ENCODE peak calls at places on chromosome 20, in seven cellular contexts. Z is natural killer cell; V is NCI-H1436; T is mesendoderm; R is foreskin keratinocyte; O is naive thymus-derived CD4-positive, alpha-beta T cell; A is coronary artery. U is an unnamed sample.

GRCh38 chr20:15917333-15917732 is 655.9 kb downstream of the KIF16B start:
- DNase-seq in V (no peak), Z (no peak), T (no peak), A (no peak), R (peak; percentile 20), O (no peak), U (no peak)

GRCh38 chr20:57656821-57657536 is 36.8 kb upstream of the ZBP1 start:
- DNase-seq in O (no peak), T (no peak), V (no peak), A (peak; percentile 55), R (no peak), Z (peak; percentile 13), U (no peak)

GRCh38 chr20:45842169-45842812 is 8.7 kb downstream of the SNX21 start:
- DNase-seq in V (no peak), T (no peak), Z (no peak), O (no peak), A (no peak), R (no peak), U (no peak)

GRCh38 chr20:63315240-63315981 is 22.4 kb downstream of the COL20A1 start:
- DNase-seq in T (no peak), R (no peak), A (no peak), V (no peak), Z (no peak), O (no peak), U (no peak)

GRCh38 chr20:50415031-50415515 is 95.1 kb upstream of the PTPN1 start:
- DNase-seq in A (no peak), R (no peak), T (no peak), Z (no peak), O (no peak), V (no peak), U (no peak)

GRCh38 chr20:19047040-19047950 is 165.1 kb upstream of the SLC24A3 start:
- DNase-seq in A (no peak), Z (no peak), T (no peak), V (no peak), O (no peak), R (peak; percentile 86), U (no peak)

GRCh38 chr20:54054516-54054915 is 15.9 kb downstream of the BCAS1 start:
- DNase-seq in T (no peak), R (peak; percentile 66), A (no peak), V (no peak), Z (no peak), O (no peak), U (no peak)

GRCh38 chr20:13131688-13132087 is 89.4 kb upstream of the ISM1 start:
- DNase-seq in V (no peak), A (no peak), Z (no peak), O (no peak), R (no peak), T (no peak), U (no peak)

GRCh38 chr20:41138527-41139226 is 1.3 kb downstream of the PLCG1 start:
- DNase-seq in Z (peak; percentile 39), V (no peak), O (peak; percentile 40), T (peak; percentile 40), R (peak; percentile 18), A (no peak), U (no peak)

GRCh38 chr20:62666736-62667529 is 24.6 kb downstream of the SLCO4A1 start:
- DNase-seq in A (no peak), T (no peak), O (no peak), V (no peak), Z (no peak), R (no peak), U (peak; percentile 77)

GRCh38 chr20:45833883-45834796 is 541 bp downstream of the SNX21 start:
- DNase-seq in Z (peak; percentile 25), T (peak; percentile 79), A (peak; percentile 87), O (peak; percentile 33), V (peak; percentile 41), R (peak; percentile 48), U (no peak)

U was measured in COR-L47.